ENCODE peak calls at places on chromosomes 6 and 20, in nine cellular contexts. U is stimulated activated CD8-positive, alpha-beta memory T cell treated with anti-CD3 and anti-CD28 coated beads, Interleukin-2, amount 100 ng/mL, for 48 hours; P is GM04503; O is A549; D is AG09319; K is BE2C; W is NCI-H2081; N is CD4-positive, alpha-beta T cell; X is B cell. T is an unnamed sample.

GRCh38 chr20:931401-931800 is 15.3 kb upstream of the ANGPT4 start:
- DNase-seq in U (no peak), P (no peak), O (no peak), D (no peak), K (no peak), W (no peak), N (no peak), X (no peak), T (peak)

GRCh38 chr20:32924781-32925180 is 66.1 kb downstream of the EFCAB8 start:
- DNase-seq in U (no peak), P (no peak), O (no peak), D (no peak), K (no peak), W (no peak), N (no peak), X (no peak), T (no peak)

GRCh38 chr6:118923035-118923434 is 11.9 kb downstream of the MCM9 start:
- DNase-seq in U (no peak), P (no peak), O (no peak), D (no peak), K (no peak), W (no peak), N (no peak), X (no peak), T (no peak)

GRCh38 chr6:157339432-157339831 is 16.1 kb upstream of the TMEM242 start:
- DNase-seq in U (no peak), P (no peak), O (no peak), D (no peak), K (no peak), W (no peak), N (no peak), X (no peak), T (peak)

GRCh38 chr6:132789398-132789780 is 9.0 kb downstream of the SLC18B1 start:
- DNase-seq in U (no peak), P (no peak), O (no peak), D (no peak), K (no peak), W (no peak), N (no peak), X (no peak), T (no peak)

GRCh38 chr6:106724848-106725247 is 95.5 kb downstream of the QRSL1 start:
- DNase-seq in U (no peak), P (no peak), O (peak), D (no peak), K (no peak), W (no peak), N (no peak), X (no peak), T (no peak)

GRCh38 chr20:3276400-3277015 is 37.5 kb upstream of the SLC4A11 start:
- DNase-seq in U (no peak), P (no peak), O (peak), D (no peak), K (no peak), W (peak), N (no peak), X (no peak), T (peak)

GRCh38 chr6:50637267-50637666 is 76.1 kb upstream of the TFAP2D start:
- DNase-seq in U (no peak), P (no peak), O (no peak), D (no peak), K (no peak), W (no peak), N (no peak), X (no peak), T (no peak)

GRCh38 chr20:45345104-45345936 is 2.9 kb downstream of the SDC4 start:
- DNase-seq in U (no peak), P (no peak), O (no peak), D (no peak), K (no peak), W (peak), N (no peak), X (no peak), T (no peak)

GRCh38 chr20:21322921-21323321 is 19.8 kb downstream of the XRN2 start:
- DNase-seq in U (no peak), P (no peak), O (no peak), D (no peak), K (no peak), W (no peak), N (no peak), X (no peak), T (no peak)

GRCh38 chr20:60060006-60060557 is 101.9 kb downstream of the CDH26 start:
- DNase-seq in U (no peak), P (no peak), O (no peak), D (no peak), K (no peak), W (no peak), N (no peak), X (no peak), T (no peak)

GRCh38 chr6:90397929-90398674 is 101.5 kb upstream of the BACH2 start:
- DNase-seq in U (peak), P (no peak), O (no peak), D (no peak), K (no peak), W (no peak), N (peak), X (peak), T (no peak)

GRCh38 chr6:13006578-13007300 is 290.2 kb downstream of the PHACTR1 start:
- DNase-seq in U (no peak), P (no peak), O (no peak), D (no peak), K (no peak), W (peak), N (no peak), X (no peak), T (no peak)

GRCh38 chr20:38225900-38226263 is 34.7 kb downstream of the KIAA1755 start:
- DNase-seq in U (no peak), P (no peak), O (no peak), D (no peak), K (no peak), W (no peak), N (no peak), X (no peak), T (no peak)

GRCh38 chr20:59573837-59574236 is 30.5 kb upstream of the PHACTR3 start:
- DNase-seq in U (no peak), P (no peak), O (no peak), D (no peak), K (no peak), W (no peak), N (no peak), X (no peak), T (no peak)

GRCh38 chr20:2692886-2693285 is 306 bp downstream of the EBF4 start:
- DNase-seq in U (no peak), P (no peak), O (peak), D (no peak), K (peak), W (no peak), N (peak), X (no peak), T (no peak)

GRCh38 chr20:34604980-34605788 is 46.7 kb downstream of the MAP1LC3A start:
- DNase-seq in U (no peak), P (peak), O (no peak), D (peak), K (peak), W (no peak), N (no peak), X (no peak), T (no peak)

GRCh38 chr20:63973636-63974401 is 4.1 kb upstream of the ZNF512B start:
- DNase-seq in U (peak), P (no peak), O (peak), D (no peak), K (peak), W (peak), N (peak), X (peak), T (peak)

GRCh38 chr20:23299673-23300050 is 50.9 kb upstream of the NXT1 start:
- DNase-seq in U (no peak), P (no peak), O (no peak), D (no peak), K (no peak), W (no peak), N (no peak), X (no peak), T (no peak)

T was measured in GM23338.